ENCODE peak calls at places on chromosome 5, in eight cellular contexts. One of them, this sample, is unnamed.

GRCh38 chr5:91468643-91469422 is 85.7 kb upstream of the ARRDC3 start:
- DNase-seq in cardiac muscle cell: no peak
- DNase-seq in right atrium auricular region: no peak
- DNase-seq in AG10803: no peak
- DNase-seq in A549: no peak
- DNase-seq in bronchial epithelial cell: peak; percentile 44
- DNase-seq in colonic mucosa: no peak
- DNase-seq in fibroblast of mammary gland: no peak
- DNase-seq in this sample: peak; percentile 9

GRCh38 chr5:6703791-6704190 is 9.4 kb upstream of the TENT4A start:
- DNase-seq in cardiac muscle cell: peak; percentile 27
- DNase-seq in colonic mucosa: no peak
- DNase-seq in AG10803: peak; percentile 70
- DNase-seq in right atrium auricular region: no peak
- DNase-seq in bronchial epithelial cell: no peak
- DNase-seq in fibroblast of mammary gland: peak; percentile 36
- DNase-seq in A549: no peak
- DNase-seq in this sample: no peak

GRCh38 chr5:115298811-115299210 is 2.4 kb upstream of the CCDC112 start:
- DNase-seq in A549: no peak
- DNase-seq in AG10803: no peak
- DNase-seq in fibroblast of mammary gland: no peak
- DNase-seq in cardiac muscle cell: no peak
- DNase-seq in bronchial epithelial cell: no peak
- DNase-seq in right atrium auricular region: no peak
- DNase-seq in colonic mucosa: no peak
- DNase-seq in this sample: no peak

GRCh38 chr5:59798862-59799667 is 94.5 kb downstream of the PDE4D start:
- DNase-seq in right atrium auricular region: no peak
- DNase-seq in colonic mucosa: peak; percentile 32
- DNase-seq in cardiac muscle cell: peak; percentile 37
- DNase-seq in AG10803: peak; percentile 29
- DNase-seq in fibroblast of mammary gland: peak; percentile 43
- DNase-seq in A549: no peak
- DNase-seq in bronchial epithelial cell: peak; percentile 78
- DNase-seq in this sample: peak; percentile 85

GRCh38 chr5:34849253-34849652 is 10.3 kb downstream of the TTC23L start:
- DNase-seq in AG10803: no peak
- DNase-seq in colonic mucosa: no peak
- DNase-seq in A549: no peak
- DNase-seq in fibroblast of mammary gland: peak; percentile 43
- DNase-seq in bronchial epithelial cell: no peak
- DNase-seq in cardiac muscle cell: no peak
- DNase-seq in right atrium auricular region: no peak
- DNase-seq in this sample: no peak

GRCh38 chr5:113034182-113034773 is 57.7 kb downstream of the DCP2 start:
- DNase-seq in AG10803: peak; percentile 92
- DNase-seq in A549: no peak
- DNase-seq in right atrium auricular region: no peak
- DNase-seq in fibroblast of mammary gland: peak; percentile 87
- DNase-seq in colonic mucosa: no peak
- DNase-seq in cardiac muscle cell: peak; percentile 90
- DNase-seq in bronchial epithelial cell: no peak
- DNase-seq in this sample: peak; percentile 62

GRCh38 chr5:134937547-134937946 is 30.2 kb upstream of the CATSPER3 start:
- DNase-seq in right atrium auricular region: no peak
- DNase-seq in AG10803: no peak
- DNase-seq in bronchial epithelial cell: no peak
- DNase-seq in fibroblast of mammary gland: no peak
- DNase-seq in colonic mucosa: no peak
- DNase-seq in A549: no peak
- DNase-seq in cardiac muscle cell: no peak
- DNase-seq in this sample: no peak

GRCh38 chr5:91146221-91146620 is 236.9 kb downstream of the ARRDC3 start:
- DNase-seq in colonic mucosa: no peak
- DNase-seq in AG10803: no peak
- DNase-seq in bronchial epithelial cell: peak; percentile 64
- DNase-seq in fibroblast of mammary gland: no peak
- DNase-seq in right atrium auricular region: no peak
- DNase-seq in cardiac muscle cell: peak; percentile 70
- DNase-seq in A549: no peak
- DNase-seq in this sample: peak; percentile 70

GRCh38 chr5:84384604-84385575 is at the start of gene EDIL3:
- DNase-seq in cardiac muscle cell: peak; percentile 75
- DNase-seq in A549: no peak
- DNase-seq in right atrium auricular region: no peak
- DNase-seq in fibroblast of mammary gland: peak; percentile 28
- DNase-seq in bronchial epithelial cell: no peak
- DNase-seq in colonic mucosa: peak; percentile 64
- DNase-seq in AG10803: peak; percentile 29
- DNase-seq in this sample: peak; percentile 49

GRCh38 chr5:62043289-62044274 is 262.4 kb upstream of the KIF2A start:
- DNase-seq in right atrium auricular region: no peak
- DNase-seq in fibroblast of mammary gland: no peak
- DNase-seq in cardiac muscle cell: no peak
- DNase-seq in colonic mucosa: no peak
- DNase-seq in A549: no peak
- DNase-seq in AG10803: no peak
- DNase-seq in bronchial epithelial cell: no peak
- DNase-seq in this sample: no peak

GRCh38 chr5:64339776-64340175 is 166.0 kb upstream of the RGS7BP start:
- DNase-seq in colonic mucosa: no peak
- DNase-seq in AG10803: no peak
- DNase-seq in cardiac muscle cell: no peak
- DNase-seq in bronchial epithelial cell: peak; percentile 69
- DNase-seq in right atrium auricular region: no peak
- DNase-seq in fibroblast of mammary gland: no peak
- DNase-seq in A549: no peak
- DNase-seq in this sample: peak; percentile 15

GRCh38 chr5:39765381-39765780 is 340.6 kb upstream of the DAB2 start:
- DNase-seq in fibroblast of mammary gland: peak; percentile 64
- DNase-seq in right atrium auricular region: no peak
- DNase-seq in A549: no peak
- DNase-seq in AG10803: peak; percentile 83
- DNase-seq in colonic mucosa: no peak
- DNase-seq in bronchial epithelial cell: no peak
- DNase-seq in cardiac muscle cell: peak; percentile 52
- DNase-seq in this sample: no peak

GRCh38 chr5:346229-346935 is 24.9 kb downstream of the AHRR start:
- DNase-seq in bronchial epithelial cell: no peak
- DNase-seq in colonic mucosa: no peak
- DNase-seq in cardiac muscle cell: no peak
- DNase-seq in A549: no peak
- DNase-seq in fibroblast of mammary gland: no peak
- DNase-seq in right atrium auricular region: peak; percentile 46
- DNase-seq in AG10803: no peak
- DNase-seq in this sample: no peak

GRCh38 chr5:179256229-179257189 is 88.8 kb downstream of the ADAMTS2 start:
- DNase-seq in bronchial epithelial cell: no peak
- DNase-seq in cardiac muscle cell: no peak
- DNase-seq in fibroblast of mammary gland: no peak
- DNase-seq in right atrium auricular region: peak; percentile 57
- DNase-seq in colonic mucosa: no peak
- DNase-seq in AG10803: peak; percentile 50
- DNase-seq in A549: no peak
- DNase-seq in this sample: no peak

GRCh38 chr5:16508730-16509531 is 43.3 kb upstream of the ZNF622 start:
- DNase-seq in colonic mucosa: peak; percentile 85
- DNase-seq in cardiac muscle cell: no peak
- DNase-seq in fibroblast of mammary gland: peak; percentile 4
- DNase-seq in A549: no peak
- DNase-seq in bronchial epithelial cell: peak; percentile 75
- DNase-seq in AG10803: peak; percentile 20
- DNase-seq in right atrium auricular region: peak; percentile 74
- DNase-seq in this sample: peak; percentile 81

GRCh38 chr5:73088026-73088425 is 32.3 kb upstream of the TMEM171 start:
- DNase-seq in AG10803: no peak
- DNase-seq in A549: no peak
- DNase-seq in fibroblast of mammary gland: no peak
- DNase-seq in bronchial epithelial cell: no peak
- DNase-seq in right atrium auricular region: no peak
- DNase-seq in cardiac muscle cell: no peak
- DNase-seq in colonic mucosa: no peak
- DNase-seq in this sample: no peak

GRCh38 chr5:32419791-32420190 is 24.7 kb downstream of the ZFR start:
- DNase-seq in bronchial epithelial cell: no peak
- DNase-seq in fibroblast of mammary gland: no peak
- DNase-seq in AG10803: peak; percentile 12
- DNase-seq in colonic mucosa: no peak
- DNase-seq in right atrium auricular region: no peak
- DNase-seq in A549: no peak
- DNase-seq in cardiac muscle cell: no peak
- DNase-seq in this sample: no peak

DNA sequence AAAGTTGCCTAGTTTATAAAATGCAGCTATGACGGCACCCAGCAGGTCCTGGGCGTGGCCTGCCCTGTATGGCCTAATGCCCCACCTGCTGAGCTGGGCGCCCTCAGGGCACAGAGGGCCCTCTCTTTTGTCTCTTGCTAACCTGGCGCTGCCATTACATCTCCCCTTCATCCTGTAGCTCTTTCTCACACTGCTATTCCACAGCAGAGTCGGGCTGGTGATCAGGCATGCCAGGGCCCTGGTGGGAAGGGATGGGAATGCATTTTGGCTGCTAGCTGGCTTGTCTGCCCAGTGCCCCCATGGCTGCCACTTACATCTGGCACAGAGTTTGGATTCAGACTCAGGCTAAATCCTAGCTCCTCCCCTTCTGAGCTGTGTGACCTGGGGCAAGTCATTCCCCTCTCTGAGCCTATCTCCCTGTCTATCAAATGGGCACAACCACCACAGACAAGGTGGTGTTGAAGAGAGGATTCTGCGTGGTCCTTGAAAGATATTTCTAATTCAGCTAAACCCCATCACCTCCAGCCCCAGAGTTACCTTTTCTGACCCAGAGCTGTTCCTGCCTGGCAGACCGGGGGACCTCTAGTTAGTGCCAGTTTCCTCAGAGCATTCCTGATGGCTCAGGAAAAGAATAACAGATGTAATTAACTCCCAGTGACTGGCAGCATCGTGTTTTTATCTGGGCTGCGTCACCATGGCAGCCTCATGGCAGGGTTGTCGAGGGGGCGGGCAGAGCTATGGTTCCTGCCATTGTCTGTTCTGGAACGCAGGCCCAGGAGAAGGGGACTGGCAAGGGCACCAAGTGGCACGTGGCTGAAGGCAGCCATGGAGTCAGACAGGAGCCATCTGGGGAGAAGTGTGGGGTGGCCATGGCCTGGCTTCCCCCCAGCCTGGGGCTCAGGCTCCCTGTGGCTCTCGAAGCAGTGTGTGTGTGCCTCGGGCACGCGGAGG is 6.3 kb downstream of the PRR7 start:
- DNase-seq in cardiac muscle cell: no peak
- DNase-seq in AG10803: no peak
- DNase-seq in right atrium auricular region: no peak
- DNase-seq in A549: no peak
- DNase-seq in fibroblast of mammary gland: no peak
- DNase-seq in bronchial epithelial cell: no peak
- DNase-seq in colonic mucosa: no peak
- DNase-seq in this sample: no peak
- H3K4me3 ChIP-seq in cardiac muscle cell: no peak overlapping the region
- H3K4me3 ChIP-seq in AG10803: no peak overlapping the region
- H3K4me3 ChIP-seq in right atrium auricular region: no peak overlapping the region
- H3K4me3 ChIP-seq in A549: no peak overlapping the region
- H3K4me3 ChIP-seq in fibroblast of mammary gland: no peak overlapping the region
- H3K4me3 ChIP-seq in bronchial epithelial cell: no peak overlapping the region
- H3K4me3 ChIP-seq in colonic mucosa: no peak overlapping the region
- H3K4me3 ChIP-seq in this sample: no peak overlapping the region

DNA sequence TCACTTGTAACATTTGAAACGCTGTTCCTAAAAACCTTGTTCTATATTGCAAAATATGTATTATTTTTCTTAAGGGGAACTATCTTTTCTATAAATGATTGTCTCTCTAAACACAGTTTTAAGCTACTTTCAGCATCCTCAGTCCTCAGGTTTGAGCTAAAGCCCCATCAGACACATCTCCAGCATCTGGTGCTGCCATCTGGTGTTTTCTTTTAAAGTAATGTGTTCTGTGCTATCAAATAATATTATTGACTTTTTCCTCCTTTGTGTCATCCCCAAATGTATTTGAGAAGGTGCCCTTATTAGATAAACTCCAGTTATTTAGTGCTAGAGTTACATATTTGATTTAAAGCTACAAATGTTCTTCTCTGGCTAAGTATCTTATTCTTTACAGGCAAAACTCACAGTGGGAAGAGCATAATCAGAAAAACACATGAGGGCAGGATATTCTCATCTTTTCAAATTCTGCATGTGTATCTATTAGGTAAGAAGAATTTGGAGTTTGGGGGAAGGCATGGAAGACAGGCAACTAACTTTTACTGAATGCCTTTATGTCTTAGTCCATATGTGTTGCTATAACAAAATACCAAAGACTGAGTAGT is 27.5 kb downstream of the ZNF474 start:
- DNase-seq in right atrium auricular region: no peak
- DNase-seq in A549: no peak
- DNase-seq in fibroblast of mammary gland: peak; percentile 73
- DNase-seq in cardiac muscle cell: peak; percentile 68
- DNase-seq in colonic mucosa: no peak
- DNase-seq in AG10803: peak; percentile 72
- DNase-seq in bronchial epithelial cell: peak; percentile 55
- DNase-seq in this sample: peak; percentile 67
- TF ChIP-seq CTCF in right atrium auricular region: no peak
- TF ChIP-seq CTCF in A549: peak; percentile 59
- TF ChIP-seq CTCF in fibroblast of mammary gland: peak; percentile 59
- TF ChIP-seq CTCF in cardiac muscle cell: peak; percentile 53
- TF ChIP-seq CTCF in colonic mucosa: no peak
- TF ChIP-seq CTCF in AG10803: peak; percentile 64
- TF ChIP-seq CTCF in bronchial epithelial cell: peak; percentile 36
- TF ChIP-seq CTCF in this sample: peak; percentile 58

DNA sequence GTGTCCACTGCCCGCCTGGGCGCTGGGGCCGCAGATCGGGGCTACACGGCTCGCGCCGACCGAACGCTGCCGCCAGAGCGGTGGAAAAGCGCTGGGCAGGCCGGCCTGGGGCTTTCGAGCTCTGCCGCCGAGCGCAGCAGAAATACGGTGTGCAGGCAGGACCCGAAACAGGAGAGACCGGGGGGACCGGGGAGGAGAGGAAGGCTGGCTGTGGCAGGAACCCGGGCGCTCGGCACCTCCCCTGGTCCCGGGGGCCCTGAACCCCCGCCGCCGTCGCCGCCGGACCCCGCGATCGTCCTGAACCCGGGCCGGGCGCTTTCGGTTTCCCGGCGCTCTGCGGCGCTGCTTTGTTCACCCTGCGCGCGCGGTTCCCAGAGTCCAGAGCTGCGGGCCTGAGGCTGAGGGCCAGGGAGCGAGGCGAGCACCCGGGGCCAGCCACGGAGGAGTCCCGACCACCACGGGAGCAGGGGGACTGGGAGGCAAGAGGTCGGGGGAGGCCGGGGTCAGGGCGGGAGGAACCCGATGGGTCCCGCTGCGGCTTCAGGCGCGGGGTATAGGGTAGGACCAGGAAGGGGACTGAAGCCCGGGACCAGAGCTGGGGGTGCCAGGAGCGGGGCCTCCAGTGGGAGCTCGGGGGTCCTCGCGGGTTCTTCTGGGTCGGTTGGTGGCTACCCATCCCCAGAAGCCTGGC is 12.0 kb downstream of the IRX2 start:
- DNase-seq in AG10803: peak; percentile 33
- DNase-seq in right atrium auricular region: no peak
- DNase-seq in fibroblast of mammary gland: no peak
- DNase-seq in cardiac muscle cell: peak; percentile 16
- DNase-seq in colonic mucosa: no peak
- DNase-seq in A549: no peak
- DNase-seq in bronchial epithelial cell: no peak
- DNase-seq in this sample: peak; percentile 52
- H3K4me3 ChIP-seq in AG10803: peak overlapping the region; percentile 59
- H3K4me3 ChIP-seq in right atrium auricular region: peak overlapping the region; percentile 58
- H3K4me3 ChIP-seq in fibroblast of mammary gland: peak overlapping the region; percentile 43
- H3K4me3 ChIP-seq in cardiac muscle cell: peak overlapping the region; percentile 38
- H3K4me3 ChIP-seq in colonic mucosa: peak overlapping the region; percentile 20
- H3K4me3 ChIP-seq in A549: peak overlapping the region; percentile 39
- H3K4me3 ChIP-seq in bronchial epithelial cell: peak overlapping the region; percentile 54
- H3K4me3 ChIP-seq in this sample: peak overlapping the region; percentile 50

GRCh38 chr5:151248651-151249050 is 4.3 kb upstream of the GM2A start:
- DNase-seq in right atrium auricular region: no peak
- DNase-seq in colonic mucosa: no peak
- DNase-seq in bronchial epithelial cell: no peak
- DNase-seq in cardiac muscle cell: no peak
- DNase-seq in fibroblast of mammary gland: no peak
- DNase-seq in A549: no peak
- DNase-seq in AG10803: no peak
- DNase-seq in this sample: no peak
- TF ChIP-seq CTCF in right atrium auricular region: no peak
- TF ChIP-seq CTCF in colonic mucosa: no peak
- TF ChIP-seq CTCF in bronchial epithelial cell: no peak
- TF ChIP-seq CTCF in cardiac muscle cell: no peak
- TF ChIP-seq CTCF in fibroblast of mammary gland: no peak
- TF ChIP-seq CTCF in A549: no peak
- TF ChIP-seq CTCF in AG10803: no peak
- TF ChIP-seq CTCF in this sample: no peak

This sample was measured in epithelial cell of esophagus.